ENCODE peak calls at places on chromosomes 16 and 17, in ten cellular contexts. One of them, this sample, is unnamed.

GRCh38 chr17:14301279-14301760 is 439 bp downstream of the HS3ST3B1 start:
- DNase-seq in psoas muscle: no peak
- DNase-seq in effector memory CD8-positive, alpha-beta T cell: no peak
- DNase-seq in NCI-H460: no peak
- DNase-seq in bronchial epithelial cell: peak; percentile 29
- DNase-seq in RPMI7951: no peak
- DNase-seq in stimulated activated CD4-positive, alpha-beta T cell treated with anti-CD3 and anti-CD28 coated beads, Interleukin-15, amount 100 ng/mL, for 48 hours: peak; percentile 38
- DNase-seq in T-helper 1 cell: no peak
- DNase-seq in cardiac fibroblast: no peak
- DNase-seq in T-cell: peak; percentile 29
- DNase-seq in this sample: peak; percentile 41

GRCh38 chr17:2898255-2898926 is 102.2 kb downstream of the RAP1GAP2 start:
- DNase-seq in psoas muscle: no peak
- DNase-seq in effector memory CD8-positive, alpha-beta T cell: no peak
- DNase-seq in NCI-H460: no peak
- DNase-seq in bronchial epithelial cell: no peak
- DNase-seq in RPMI7951: no peak
- DNase-seq in stimulated activated CD4-positive, alpha-beta T cell treated with anti-CD3 and anti-CD28 coated beads, Interleukin-15, amount 100 ng/mL, for 48 hours: no peak
- DNase-seq in T-helper 1 cell: no peak
- DNase-seq in cardiac fibroblast: no peak
- DNase-seq in T-cell: no peak
- DNase-seq in this sample: no peak

GRCh38 chr17:28788100-28788499 is 44.3 kb downstream of the TRAF4 start:
- DNase-seq in psoas muscle: no peak
- DNase-seq in effector memory CD8-positive, alpha-beta T cell: no peak
- DNase-seq in NCI-H460: no peak
- DNase-seq in bronchial epithelial cell: no peak
- DNase-seq in RPMI7951: no peak
- DNase-seq in stimulated activated CD4-positive, alpha-beta T cell treated with anti-CD3 and anti-CD28 coated beads, Interleukin-15, amount 100 ng/mL, for 48 hours: no peak
- DNase-seq in T-helper 1 cell: no peak
- DNase-seq in cardiac fibroblast: no peak
- DNase-seq in T-cell: no peak
- DNase-seq in this sample: no peak

GRCh38 chr17:77349976-77350830 is 209.4 kb downstream of the SEC14L1 start:
- DNase-seq in psoas muscle: no peak
- DNase-seq in effector memory CD8-positive, alpha-beta T cell: no peak
- DNase-seq in NCI-H460: no peak
- DNase-seq in bronchial epithelial cell: no peak
- DNase-seq in RPMI7951: no peak
- DNase-seq in stimulated activated CD4-positive, alpha-beta T cell treated with anti-CD3 and anti-CD28 coated beads, Interleukin-15, amount 100 ng/mL, for 48 hours: no peak
- DNase-seq in T-helper 1 cell: no peak
- DNase-seq in cardiac fibroblast: peak; percentile 89
- DNase-seq in T-cell: no peak
- DNase-seq in this sample: no peak

GRCh38 chr17:65027305-65027704 is 29.2 kb downstream of the GNA13 start:
- DNase-seq in psoas muscle: no peak
- DNase-seq in effector memory CD8-positive, alpha-beta T cell: peak; percentile 42
- DNase-seq in NCI-H460: peak; percentile 26
- DNase-seq in bronchial epithelial cell: peak; percentile 85
- DNase-seq in RPMI7951: peak; percentile 72
- DNase-seq in stimulated activated CD4-positive, alpha-beta T cell treated with anti-CD3 and anti-CD28 coated beads, Interleukin-15, amount 100 ng/mL, for 48 hours: no peak
- DNase-seq in T-helper 1 cell: peak; percentile 33
- DNase-seq in cardiac fibroblast: peak; percentile 76
- DNase-seq in T-cell: peak; percentile 30
- DNase-seq in this sample: peak; percentile 64

GRCh38 chr17:78114831-78115723 is 13.5 kb downstream of the TMC6 start:
- DNase-seq in psoas muscle: no peak
- DNase-seq in effector memory CD8-positive, alpha-beta T cell: no peak
- DNase-seq in NCI-H460: no peak
- DNase-seq in bronchial epithelial cell: no peak
- DNase-seq in RPMI7951: no peak
- DNase-seq in stimulated activated CD4-positive, alpha-beta T cell treated with anti-CD3 and anti-CD28 coated beads, Interleukin-15, amount 100 ng/mL, for 48 hours: no peak
- DNase-seq in T-helper 1 cell: no peak
- DNase-seq in cardiac fibroblast: no peak
- DNase-seq in T-cell: no peak
- DNase-seq in this sample: no peak

GRCh38 chr17:2232244-2232638 is 71.3 kb downstream of the SMG6 start:
- DNase-seq in psoas muscle: no peak
- DNase-seq in effector memory CD8-positive, alpha-beta T cell: no peak
- DNase-seq in NCI-H460: no peak
- DNase-seq in bronchial epithelial cell: peak; percentile 62
- DNase-seq in RPMI7951: peak; percentile 62
- DNase-seq in stimulated activated CD4-positive, alpha-beta T cell treated with anti-CD3 and anti-CD28 coated beads, Interleukin-15, amount 100 ng/mL, for 48 hours: no peak
- DNase-seq in T-helper 1 cell: no peak
- DNase-seq in cardiac fibroblast: peak; percentile 87
- DNase-seq in T-cell: no peak
- DNase-seq in this sample: no peak

GRCh38 chr17:57948555-57949420 is 6.4 kb downstream of the CUEDC1 start:
- DNase-seq in psoas muscle: peak; percentile 65
- DNase-seq in effector memory CD8-positive, alpha-beta T cell: no peak
- DNase-seq in NCI-H460: peak; percentile 53
- DNase-seq in bronchial epithelial cell: peak; percentile 99
- DNase-seq in RPMI7951: peak; percentile 99
- DNase-seq in stimulated activated CD4-positive, alpha-beta T cell treated with anti-CD3 and anti-CD28 coated beads, Interleukin-15, amount 100 ng/mL, for 48 hours: no peak
- DNase-seq in T-helper 1 cell: no peak
- DNase-seq in cardiac fibroblast: peak; percentile 82
- DNase-seq in T-cell: no peak
- DNase-seq in this sample: peak; percentile 49

GRCh38 chr16:54432481-54433229 is 146.1 kb upstream of the IRX3 start:
- DNase-seq in psoas muscle: no peak
- DNase-seq in effector memory CD8-positive, alpha-beta T cell: no peak
- DNase-seq in NCI-H460: no peak
- DNase-seq in bronchial epithelial cell: no peak
- DNase-seq in RPMI7951: peak; percentile 69
- DNase-seq in stimulated activated CD4-positive, alpha-beta T cell treated with anti-CD3 and anti-CD28 coated beads, Interleukin-15, amount 100 ng/mL, for 48 hours: no peak
- DNase-seq in T-helper 1 cell: no peak
- DNase-seq in cardiac fibroblast: no peak
- DNase-seq in T-cell: no peak
- DNase-seq in this sample: no peak

GRCh38 chr16:78215222-78215621 is 115.8 kb downstream of the WWOX start:
- DNase-seq in psoas muscle: no peak
- DNase-seq in effector memory CD8-positive, alpha-beta T cell: no peak
- DNase-seq in NCI-H460: no peak
- DNase-seq in bronchial epithelial cell: no peak
- DNase-seq in RPMI7951: no peak
- DNase-seq in stimulated activated CD4-positive, alpha-beta T cell treated with anti-CD3 and anti-CD28 coated beads, Interleukin-15, amount 100 ng/mL, for 48 hours: no peak
- DNase-seq in T-helper 1 cell: no peak
- DNase-seq in cardiac fibroblast: no peak
- DNase-seq in T-cell: no peak
- DNase-seq in this sample: no peak

GRCh38 chr16:89505204-89506112 is 2.7 kb upstream of the SPG7 start:
- DNase-seq in psoas muscle: peak; percentile 88
- DNase-seq in effector memory CD8-positive, alpha-beta T cell: peak; percentile 87
- DNase-seq in NCI-H460: peak; percentile 97
- DNase-seq in bronchial epithelial cell: peak; percentile 89
- DNase-seq in RPMI7951: peak; percentile 79
- DNase-seq in stimulated activated CD4-positive, alpha-beta T cell treated with anti-CD3 and anti-CD28 coated beads, Interleukin-15, amount 100 ng/mL, for 48 hours: peak; percentile 88
- DNase-seq in T-helper 1 cell: peak; percentile 86
- DNase-seq in cardiac fibroblast: peak; percentile 95
- DNase-seq in T-cell: peak; percentile 90
- DNase-seq in this sample: peak; percentile 82

GRCh38 chr16:81799138-81799504 is 20.0 kb downstream of the PLCG2 start:
- DNase-seq in psoas muscle: no peak
- DNase-seq in effector memory CD8-positive, alpha-beta T cell: no peak
- DNase-seq in NCI-H460: no peak
- DNase-seq in bronchial epithelial cell: no peak
- DNase-seq in RPMI7951: no peak
- DNase-seq in stimulated activated CD4-positive, alpha-beta T cell treated with anti-CD3 and anti-CD28 coated beads, Interleukin-15, amount 100 ng/mL, for 48 hours: no peak
- DNase-seq in T-helper 1 cell: no peak
- DNase-seq in cardiac fibroblast: no peak
- DNase-seq in T-cell: no peak
- DNase-seq in this sample: no peak

GRCh38 chr17:55577011-55577586 is 65.8 kb upstream of the SMIM36 start:
- DNase-seq in psoas muscle: no peak
- DNase-seq in effector memory CD8-positive, alpha-beta T cell: no peak
- DNase-seq in NCI-H460: no peak
- DNase-seq in bronchial epithelial cell: no peak
- DNase-seq in RPMI7951: peak; percentile 71
- DNase-seq in stimulated activated CD4-positive, alpha-beta T cell treated with anti-CD3 and anti-CD28 coated beads, Interleukin-15, amount 100 ng/mL, for 48 hours: peak; percentile 38
- DNase-seq in T-helper 1 cell: no peak
- DNase-seq in cardiac fibroblast: peak; percentile 69
- DNase-seq in T-cell: peak; percentile 6
- DNase-seq in this sample: no peak